ENCODE peak calls at places on chromosome 12, in six cellular contexts. One of them, this sample, is unnamed.

GRCh38 chr12:1915082-1915968 is 3.1 kb downstream of the CACNA2D4 start:
- DNase-seq in osteoblast: peak
- DNase-seq in RWPE1: no peak
- DNase-seq in astrocyte: no peak
- DNase-seq in left lung: peak
- DNase-seq in testis: peak
- DNase-seq in this sample: no peak

GRCh38 chr12:13959131-13959734 is 22.2 kb downstream of the GRIN2B start:
- DNase-seq in osteoblast: no peak
- DNase-seq in RWPE1: no peak
- DNase-seq in astrocyte: no peak
- DNase-seq in left lung: no peak
- DNase-seq in testis: no peak
- DNase-seq in this sample: no peak

GRCh38 chr12:39047539-39048078 is 142.2 kb upstream of the CPNE8 start:
- DNase-seq in osteoblast: no peak
- DNase-seq in RWPE1: no peak
- DNase-seq in astrocyte: no peak
- DNase-seq in left lung: no peak
- DNase-seq in testis: no peak
- DNase-seq in this sample: no peak

GRCh38 chr12:132173135-132174014 is 29.1 kb downstream of the NOC4L start:
- DNase-seq in osteoblast: no peak
- DNase-seq in RWPE1: no peak
- DNase-seq in astrocyte: no peak
- DNase-seq in left lung: no peak
- DNase-seq in testis: no peak
- DNase-seq in this sample: no peak

GRCh38 chr12:108214486-108214885 is 85.4 kb downstream of the WSCD2 start:
- DNase-seq in osteoblast: no peak
- DNase-seq in RWPE1: peak
- DNase-seq in astrocyte: peak
- DNase-seq in left lung: no peak
- DNase-seq in testis: peak
- DNase-seq in this sample: no peak

GRCh38 chr12:48824112-48824511 is 5.8 kb downstream of the CACNB3 start:
- DNase-seq in osteoblast: peak
- DNase-seq in RWPE1: peak
- DNase-seq in astrocyte: no peak
- DNase-seq in left lung: peak
- DNase-seq in testis: no peak
- DNase-seq in this sample: no peak

GRCh38 chr12:46585854-46586621 is 213.5 kb upstream of the SLC38A2 start:
- DNase-seq in osteoblast: no peak
- DNase-seq in RWPE1: no peak
- DNase-seq in astrocyte: peak
- DNase-seq in left lung: peak
- DNase-seq in testis: no peak
- DNase-seq in this sample: no peak

GRCh38 chr12:12723147-12723680 is 6.0 kb downstream of the CDKN1B start:
- DNase-seq in osteoblast: no peak
- DNase-seq in RWPE1: no peak
- DNase-seq in astrocyte: no peak
- DNase-seq in left lung: no peak
- DNase-seq in testis: no peak
- DNase-seq in this sample: no peak

GRCh38 chr12:56230449-56231183 is 765 bp downstream of the SLC39A5 start:
- DNase-seq in osteoblast: peak
- DNase-seq in RWPE1: no peak
- DNase-seq in astrocyte: no peak
- DNase-seq in left lung: no peak
- DNase-seq in testis: no peak
- DNase-seq in this sample: no peak

GRCh38 chr12:118447181-118447580 is 70.8 kb downstream of the SUDS3 start:
- DNase-seq in osteoblast: no peak
- DNase-seq in RWPE1: no peak
- DNase-seq in astrocyte: no peak
- DNase-seq in left lung: no peak
- DNase-seq in testis: no peak
- DNase-seq in this sample: no peak

GRCh38 chr12:84874125-84874824 is 38.3 kb downstream of the SLC6A15 start:
- DNase-seq in osteoblast: peak
- DNase-seq in RWPE1: peak
- DNase-seq in astrocyte: peak
- DNase-seq in left lung: no peak
- DNase-seq in testis: no peak
- DNase-seq in this sample: no peak

GRCh38 chr12:44428825-44429224 is 447.3 kb downstream of the NELL2 start:
- DNase-seq in osteoblast: no peak
- DNase-seq in RWPE1: no peak
- DNase-seq in astrocyte: no peak
- DNase-seq in left lung: no peak
- DNase-seq in testis: no peak
- DNase-seq in this sample: no peak

GRCh38 chr12:55818140-55818728 is 393 bp downstream of the ORMDL2 start:
- DNase-seq in osteoblast: peak
- DNase-seq in RWPE1: peak
- DNase-seq in astrocyte: no peak
- DNase-seq in left lung: no peak
- DNase-seq in testis: no peak
- DNase-seq in this sample: no peak

GRCh38 chr12:116336542-116337065 is 59.1 kb upstream of the MED13L start:
- DNase-seq in osteoblast: no peak
- DNase-seq in RWPE1: no peak
- DNase-seq in astrocyte: peak
- DNase-seq in left lung: peak
- DNase-seq in testis: no peak
- DNase-seq in this sample: no peak

GRCh38 chr12:94271351-94271750 is 123.0 kb downstream of the PLXNC1 start:
- DNase-seq in osteoblast: no peak
- DNase-seq in RWPE1: no peak
- DNase-seq in astrocyte: no peak
- DNase-seq in left lung: no peak
- DNase-seq in testis: no peak
- DNase-seq in this sample: no peak

GRCh38 chr12:96878704-96879103 is 28.4 kb upstream of the NEDD1 start:
- DNase-seq in osteoblast: peak
- DNase-seq in RWPE1: no peak
- DNase-seq in astrocyte: peak
- DNase-seq in left lung: no peak
- DNase-seq in testis: no peak
- DNase-seq in this sample: no peak

GRCh38 chr12:112546996-112547395 is 128.2 kb downstream of the PTPN11 start:
- DNase-seq in osteoblast: no peak
- DNase-seq in RWPE1: no peak
- DNase-seq in astrocyte: no peak
- DNase-seq in left lung: no peak
- DNase-seq in testis: no peak
- DNase-seq in this sample: no peak

GRCh38 chr12:27805238-27805637 is 25.2 kb upstream of the MANSC4 start:
- DNase-seq in osteoblast: no peak
- DNase-seq in RWPE1: no peak
- DNase-seq in astrocyte: no peak
- DNase-seq in left lung: no peak
- DNase-seq in testis: no peak
- DNase-seq in this sample: no peak

GRCh38 chr12:48988030-48988649 is 10.0 kb downstream of the WNT1 start:
- DNase-seq in osteoblast: peak
- DNase-seq in RWPE1: peak
- DNase-seq in astrocyte: no peak
- DNase-seq in left lung: peak
- DNase-seq in testis: peak
- DNase-seq in this sample: peak

DNA sequence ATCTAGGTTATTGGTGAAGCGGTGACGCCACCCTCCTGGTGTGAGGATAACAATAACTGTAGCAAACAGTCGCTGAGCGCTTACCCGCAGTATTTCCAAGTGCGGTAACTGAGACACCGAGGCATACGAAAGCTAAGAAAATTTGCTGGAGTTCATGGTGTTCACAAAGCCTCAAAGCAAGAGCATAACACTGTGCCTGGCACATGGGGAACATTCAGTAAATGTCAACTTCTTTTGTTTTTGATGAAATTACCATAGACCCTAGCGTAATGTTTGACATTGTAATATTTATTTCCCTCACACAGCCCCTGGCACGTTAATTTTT is 767 bp downstream of the YEATS4 start:
- DNase-seq in osteoblast: no peak
- DNase-seq in RWPE1: no peak
- DNase-seq in astrocyte: no peak
- DNase-seq in left lung: no peak
- DNase-seq in testis: no peak
- DNase-seq in this sample: no peak
- H3K27ac ChIP-seq in osteoblast: peak
- H3K27ac ChIP-seq in RWPE1: peak
- H3K27ac ChIP-seq in astrocyte: peak
- H3K27ac ChIP-seq in left lung: peak
- H3K27ac ChIP-seq in testis: peak
- H3K27ac ChIP-seq in this sample: peak

DNA sequence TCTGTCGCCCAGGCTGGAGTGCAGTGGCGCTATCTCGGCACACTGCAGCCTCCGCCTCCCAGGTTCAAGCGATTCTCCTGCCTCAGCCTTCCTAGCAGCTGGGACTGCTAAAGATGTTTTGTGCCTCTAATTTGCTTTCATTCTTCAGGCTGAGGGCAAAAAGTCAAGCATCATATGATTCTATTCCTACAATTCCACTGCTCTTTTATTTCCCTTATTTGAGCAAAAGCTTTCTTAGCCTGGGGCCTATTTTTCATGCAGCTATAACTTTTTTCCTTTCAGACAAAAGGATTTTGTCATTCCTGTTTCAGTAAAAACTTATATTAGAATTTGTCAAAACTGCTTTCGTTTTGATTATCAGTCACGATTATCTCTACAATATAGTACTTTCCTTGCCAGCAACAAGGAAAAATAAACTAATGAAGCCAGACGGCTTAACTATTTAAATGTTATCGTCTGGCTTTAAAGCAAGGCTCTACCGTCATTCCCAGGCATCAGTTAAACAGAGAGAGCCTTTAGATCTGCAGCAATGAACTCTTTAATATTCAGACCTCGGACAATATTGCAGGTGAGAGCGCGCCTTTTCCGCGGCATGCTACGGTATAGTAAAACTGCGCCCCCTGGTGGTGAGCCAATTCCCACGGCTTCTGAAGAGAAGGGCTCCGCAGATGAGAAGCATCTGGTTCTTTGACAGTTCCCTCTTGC is 1.4 kb upstream of the SLC2A13 start:
- DNase-seq in osteoblast: peak
- DNase-seq in RWPE1: peak
- DNase-seq in astrocyte: peak
- DNase-seq in left lung: peak
- DNase-seq in testis: peak
- DNase-seq in this sample: peak
- H3K27ac ChIP-seq in osteoblast: no peak
- H3K27ac ChIP-seq in RWPE1: no peak
- H3K27ac ChIP-seq in astrocyte: no peak
- H3K27ac ChIP-seq in left lung: no peak
- H3K27ac ChIP-seq in testis: peak
- H3K27ac ChIP-seq in this sample: no peak

DNA sequence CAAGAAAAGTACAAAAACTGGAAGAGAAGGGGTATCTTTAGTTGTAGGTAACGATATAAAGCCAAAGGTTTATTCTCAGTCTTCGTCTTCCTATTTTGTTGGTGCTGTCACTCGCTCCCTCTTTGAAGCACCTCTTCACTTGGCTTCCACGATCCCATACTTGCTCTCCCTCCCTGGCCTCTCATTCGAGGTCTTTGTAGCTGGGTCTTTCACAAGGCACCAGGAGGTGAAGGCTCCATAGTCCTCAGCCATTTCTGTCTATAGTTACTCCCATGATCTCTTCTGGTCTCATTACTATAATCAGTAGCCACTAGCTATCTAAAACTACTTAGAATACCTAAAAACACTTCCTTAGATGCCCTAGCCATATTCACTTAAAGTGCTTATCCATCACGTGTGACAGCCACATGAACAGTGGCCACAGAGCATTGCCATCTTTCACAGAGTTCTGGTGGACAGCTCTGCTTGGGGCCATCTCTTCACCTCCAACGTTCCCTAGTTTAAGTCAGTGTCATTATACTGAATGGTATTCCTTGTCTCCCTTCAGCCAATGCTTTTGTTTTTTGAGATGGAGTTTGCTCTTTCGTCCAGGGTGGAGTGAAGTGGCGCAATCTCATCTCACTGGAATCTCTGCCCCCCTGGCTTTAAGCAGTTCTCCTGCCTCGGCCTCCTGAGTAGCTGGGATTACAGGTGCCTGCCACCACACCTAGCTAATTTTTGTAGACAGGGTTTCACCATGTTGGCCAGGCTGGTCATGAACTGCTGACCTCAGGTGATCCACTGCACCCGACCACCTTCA is 57.1 kb downstream of the ATP2A2 start:
- DNase-seq in osteoblast: no peak
- DNase-seq in RWPE1: no peak
- DNase-seq in astrocyte: no peak
- DNase-seq in left lung: no peak
- DNase-seq in testis: no peak
- DNase-seq in this sample: no peak
- H3K27ac ChIP-seq in osteoblast: no peak
- H3K27ac ChIP-seq in RWPE1: peak
- H3K27ac ChIP-seq in astrocyte: no peak
- H3K27ac ChIP-seq in left lung: no peak
- H3K27ac ChIP-seq in testis: no peak
- H3K27ac ChIP-seq in this sample: no peak

DNA sequence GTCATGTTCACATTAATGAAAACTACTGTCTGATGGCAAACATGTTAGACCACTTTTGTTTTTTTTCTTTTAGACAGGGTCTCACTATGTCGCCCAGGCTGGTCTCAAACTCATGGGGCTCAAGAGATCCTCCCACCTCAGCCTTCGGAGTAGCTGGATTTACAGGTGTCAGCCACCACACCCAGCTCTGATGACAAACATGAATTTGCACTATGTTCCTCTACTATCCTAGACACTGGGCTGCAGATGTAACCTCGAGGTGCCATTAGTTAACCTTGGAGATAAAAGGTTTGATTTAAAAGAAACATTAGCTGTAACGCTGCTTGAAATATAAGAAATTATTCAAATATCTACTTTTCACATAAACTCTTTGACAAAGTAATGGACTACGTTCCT is 8.1 kb downstream of the VPS37B start:
- DNase-seq in osteoblast: no peak
- DNase-seq in RWPE1: no peak
- DNase-seq in astrocyte: no peak
- DNase-seq in left lung: no peak
- DNase-seq in testis: no peak
- DNase-seq in this sample: no peak
- H3K27ac ChIP-seq in osteoblast: peak
- H3K27ac ChIP-seq in RWPE1: peak
- H3K27ac ChIP-seq in astrocyte: peak
- H3K27ac ChIP-seq in left lung: peak
- H3K27ac ChIP-seq in testis: peak
- H3K27ac ChIP-seq in this sample: peak

DNA sequence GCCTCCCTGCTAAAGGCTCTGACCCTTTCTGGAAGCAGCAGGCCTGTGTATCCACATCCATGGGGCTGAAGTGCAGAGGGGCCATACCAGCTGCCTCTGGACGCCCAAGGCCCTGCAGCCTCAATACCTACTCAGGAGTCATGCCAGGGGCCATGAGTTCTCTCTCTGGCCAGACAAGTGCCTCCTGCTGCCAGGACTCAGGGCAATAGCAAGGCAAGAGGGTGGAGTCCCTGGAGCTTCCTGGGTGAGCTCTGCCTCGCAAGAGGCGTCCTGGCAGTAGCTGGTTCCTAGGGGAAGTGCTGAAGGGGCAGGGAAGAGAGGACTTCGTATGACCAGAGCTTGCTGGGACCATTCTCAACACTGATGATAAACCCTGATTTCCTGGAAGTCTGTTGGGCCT is 10.9 kb upstream of the ENDOU start:
- DNase-seq in osteoblast: peak
- DNase-seq in RWPE1: no peak
- DNase-seq in astrocyte: no peak
- DNase-seq in left lung: no peak
- DNase-seq in testis: no peak
- DNase-seq in this sample: no peak
- H3K27ac ChIP-seq in osteoblast: no peak
- H3K27ac ChIP-seq in RWPE1: no peak
- H3K27ac ChIP-seq in astrocyte: no peak
- H3K27ac ChIP-seq in left lung: peak
- H3K27ac ChIP-seq in testis: peak
- H3K27ac ChIP-seq in this sample: peak